ENCODE peak calls at places on chromosomes 1 and 21, in nine cellular contexts. W is cardiac fibroblast; I is tibial nerve; K is cerebellar cortex; J is NCI-H82; G is progenitor cell of endocrine pancreas; U is sciatic nerve; N is RCC 7860; H is NK-92 treated with Interleukin-12 subunit alpha and Interleukin-12 subunit beta, amount 100 ng/mL, for 24 hours. S is an unnamed sample.

GRCh38 chr1:203274603-203275381 is 30.5 kb upstream of the BTG2 start:
- DNase-seq in I (peak; percentile 89), G (no peak), J (no peak), H (no peak), U (peak; percentile 57), N (no peak), K (peak; percentile 95), W (no peak), S (peak; percentile 97)

GRCh38 chr1:234281826-234282489 is 91.3 kb upstream of the COA6 start:
- DNase-seq in H (no peak), J (no peak), G (no peak), I (no peak), W (no peak), N (no peak), K (peak; percentile 75), U (no peak), S (no peak)

GRCh38 chr21:14686466-14687276 is 140.6 kb upstream of the SAMSN1 start:
- DNase-seq in J (no peak), U (no peak), W (no peak), N (no peak), G (no peak), H (no peak), K (no peak), I (no peak), S (no peak)

GRCh38 chr21:44478801-44479167 is 23.5 kb downstream of the LRRC3 start:
- DNase-seq in K (no peak), I (no peak), H (no peak), J (no peak), G (no peak), W (no peak), N (no peak), U (no peak), S (no peak)

GRCh38 chr1:158071106-158071505 is 77.7 kb downstream of the KIRREL1 start:
- DNase-seq in G (no peak), H (no peak), I (no peak), J (no peak), W (no peak), K (no peak), N (no peak), U (no peak), S (no peak)

GRCh38 chr21:41966872-41967621 is 13.2 kb upstream of the C2CD2 start:
- DNase-seq in H (no peak), I (peak; percentile 2), W (no peak), G (no peak), J (peak; percentile 39), K (no peak), N (no peak), U (no peak), S (peak; percentile 77)

GRCh38 chr1:15057834-15058233 is 95.7 kb upstream of the TMEM51 start:
- DNase-seq in N (no peak), W (no peak), K (no peak), G (no peak), J (no peak), H (no peak), I (no peak), U (no peak), S (no peak)

GRCh38 chr1:160874935-160875334 is 10.0 kb downstream of the ITLN1 start:
- DNase-seq in K (no peak), I (no peak), U (no peak), W (no peak), J (no peak), G (no peak), N (no peak), H (no peak), S (no peak)

GRCh38 chr1:220189750-220190347 is 82.4 kb downstream of the RAB3GAP2 start:
- DNase-seq in K (peak; percentile 52), J (peak; percentile 62), N (peak; percentile 31), I (no peak), U (no peak), H (no peak), G (no peak), W (peak; percentile 55), S (no peak)

GRCh38 chr21:43974791-43975468 is 37.2 kb upstream of the TRAPPC10 start:
- DNase-seq in G (no peak), K (no peak), H (no peak), N (no peak), J (no peak), I (no peak), U (no peak), W (no peak), S (no peak)

GRCh38 chr1:40919475-40920011 is 57.4 kb upstream of the CITED4 start:
- DNase-seq in J (no peak), H (no peak), I (no peak), U (peak; percentile 59), G (peak; percentile 47), W (no peak), N (no peak), K (no peak), S (no peak)

GRCh38 chr1:197774691-197775281 is 494 bp downstream of the DENND1B start:
- DNase-seq in N (no peak), I (no peak), K (peak; percentile 12), G (peak; percentile 53), H (peak; percentile 80), W (peak; percentile 55), J (peak; percentile 66), U (peak; percentile 64), S (no peak)

GRCh38 chr21:31515253-31515652 is 144.2 kb upstream of the SOD1 start:
- DNase-seq in H (no peak), J (no peak), I (no peak), W (no peak), N (no peak), K (no peak), U (no peak), G (no peak), S (no peak)

GRCh38 chr1:216944864-216945505 is 221.8 kb upstream of the ESRRG start:
- DNase-seq in I (no peak), J (peak; percentile 14), K (no peak), U (no peak), N (no peak), G (no peak), W (no peak), H (no peak), S (no peak)

GRCh38 chr1:47431534-47431933 is 6.3 kb upstream of the FOXD2 start:
- DNase-seq in J (no peak), K (no peak), H (peak; percentile 27), G (no peak), N (no peak), W (peak; percentile 84), U (no peak), I (no peak), S (no peak)

GRCh38 chr1:182716740-182717720 is 32.6 kb upstream of the RGS8 start:
- DNase-seq in G (no peak), J (no peak), W (no peak), H (no peak), I (no peak), U (no peak), K (no peak), N (no peak), S (no peak)